ENCODE peak calls at places on chromosomes 7 and 10, in six cellular contexts. Q is heart left ventricle, B is adrenal gland, U is WERI-Rb-1, M is H7, X is endodermal cell. T is an unnamed sample.
A peak's percentile ranks its signal among the peaks of the same experiment; 100 is the strongest.

GRCh38 chr10:110411047-110411410 is 86.7 kb upstream of the DUSP5 start:
- DNase-seq in Q (peak; percentile 61), B (no peak), U (no peak), M (no peak), X (no peak), T (peak; percentile 45)

GRCh38 chr10:48802611-48803046 is 118.0 kb downstream of the WDFY4 start:
- DNase-seq in Q (no peak), B (no peak), U (no peak), M (no peak), X (no peak), T (no peak)

GRCh38 chr7:101099969-101100781 is 14.9 kb downstream of the TRIM56 start:
- DNase-seq in Q (peak; percentile 92), B (peak; percentile 98), U (no peak), M (peak; percentile 90), X (peak; percentile 95), T (peak; percentile 100)

GRCh38 chr10:133359972-133360610 is 2.3 kb upstream of the FUOM start:
- DNase-seq in Q (no peak), B (no peak), U (no peak), M (no peak), X (no peak), T (no peak)

GRCh38 chr7:155327590-155328320 is 30.1 kb downstream of the INSIG1 start:
- DNase-seq in Q (no peak), B (no peak), U (no peak), M (no peak), X (peak; percentile 38), T (no peak)

GRCh38 chr7:94055963-94056362 is 51.8 kb upstream of the BET1 start:
- DNase-seq in Q (no peak), B (no peak), U (no peak), M (no peak), X (no peak), T (peak; percentile 59)

GRCh38 chr7:17126413-17127374 is 171.8 kb upstream of the AHR start:
- DNase-seq in Q (no peak), B (no peak), U (no peak), M (no peak), X (no peak), T (no peak)

GRCh38 chr7:26440253-26440992 is 148.8 kb downstream of the SNX10 start:
- DNase-seq in Q (no peak), B (no peak), U (peak; percentile 22), M (no peak), X (no peak), T (no peak)

GRCh38 chr7:81075150-81075549 is 156.3 kb upstream of the SEMA3C start:
- DNase-seq in Q (no peak), B (no peak), U (no peak), M (no peak), X (no peak), T (peak; percentile 51)

GRCh38 chr7:8638076-8638475 is 204.7 kb downstream of the NXPH1 start:
- DNase-seq in Q (peak; percentile 19), B (peak; percentile 37), U (no peak), M (peak; percentile 3), X (peak; percentile 45), T (no peak)

GRCh38 chr10:69048103-69048502 is 39.8 kb upstream of the SRGN start:
- DNase-seq in Q (peak; percentile 68), B (peak; percentile 40), U (peak; percentile 40), M (no peak), X (no peak), T (peak; percentile 41)

GRCh38 chr7:155190608-155191536 is 106.8 kb upstream of the INSIG1 start:
- DNase-seq in Q (no peak), B (no peak), U (peak; percentile 39), M (peak; percentile 94), X (peak; percentile 89), T (no peak)

GRCh38 chr7:39372383-39372782 is 193.8 kb upstream of the YAE1 start:
- DNase-seq in Q (no peak), B (no peak), U (no peak), M (no peak), X (no peak), T (no peak)

GRCh38 chr7:12300415-12300814 is 89.3 kb downstream of the TMEM106B start:
- DNase-seq in Q (no peak), B (no peak), U (no peak), M (no peak), X (no peak), T (no peak)

GRCh38 chr10:50623299-50624153 is at the start of gene SGMS1:
- DNase-seq in Q (peak; percentile 94), B (peak; percentile 87), U (peak; percentile 78), M (peak; percentile 95), X (peak; percentile 92), T (peak; percentile 76)

GRCh38 chr7:149444260-149444659 is 16.6 kb downstream of the ZNF777 start:
- DNase-seq in Q (no peak), B (no peak), U (no peak), M (no peak), X (peak; percentile 17), T (no peak)

GRCh38 chr7:10474048-10474447 is 499.6 kb upstream of the PHF14 start:
- DNase-seq in Q (no peak), B (no peak), U (no peak), M (no peak), X (no peak), T (peak; percentile 6)

GRCh38 chr7:33215992-33216391 is 86.6 kb downstream of the BBS9 start:
- DNase-seq in Q (no peak), B (no peak), U (no peak), M (no peak), X (no peak), T (no peak)

GRCh38 chr10:62244785-62245595 is 23.7 kb downstream of the RTKN2 start:
- DNase-seq in Q (no peak), B (peak; percentile 48), U (peak; percentile 45), M (no peak), X (no peak), T (peak; percentile 84)

GRCh38 chr7:32616625-32617024 is 121.3 kb downstream of the AVL9 start:
- DNase-seq in Q (peak; percentile 67), B (peak; percentile 55), U (no peak), M (no peak), X (no peak), T (peak; percentile 91)

GRCh38 chr10:107163904-107164861 is at the start of gene SORCS1:
- DNase-seq in Q (peak; percentile 45), B (no peak), U (peak; percentile 60), M (peak; percentile 87), X (peak; percentile 86), T (no peak)

GRCh38 chr10:16952610-16953009 is 135.4 kb upstream of the RSU1 start:
- DNase-seq in Q (no peak), B (no peak), U (no peak), M (no peak), X (peak; percentile 71), T (peak; percentile 34)

GRCh38 chr10:110141185-110141584 is 66.2 kb upstream of the MXI1 start:
- DNase-seq in Q (no peak), B (no peak), U (no peak), M (no peak), X (no peak), T (peak; percentile 30)

GRCh38 chr7:45700556-45700955 is 126.4 kb downstream of the ADCY1 start:
- DNase-seq in Q (peak; percentile 44), B (no peak), U (no peak), M (no peak), X (peak; percentile 17), T (no peak)

DNA sequence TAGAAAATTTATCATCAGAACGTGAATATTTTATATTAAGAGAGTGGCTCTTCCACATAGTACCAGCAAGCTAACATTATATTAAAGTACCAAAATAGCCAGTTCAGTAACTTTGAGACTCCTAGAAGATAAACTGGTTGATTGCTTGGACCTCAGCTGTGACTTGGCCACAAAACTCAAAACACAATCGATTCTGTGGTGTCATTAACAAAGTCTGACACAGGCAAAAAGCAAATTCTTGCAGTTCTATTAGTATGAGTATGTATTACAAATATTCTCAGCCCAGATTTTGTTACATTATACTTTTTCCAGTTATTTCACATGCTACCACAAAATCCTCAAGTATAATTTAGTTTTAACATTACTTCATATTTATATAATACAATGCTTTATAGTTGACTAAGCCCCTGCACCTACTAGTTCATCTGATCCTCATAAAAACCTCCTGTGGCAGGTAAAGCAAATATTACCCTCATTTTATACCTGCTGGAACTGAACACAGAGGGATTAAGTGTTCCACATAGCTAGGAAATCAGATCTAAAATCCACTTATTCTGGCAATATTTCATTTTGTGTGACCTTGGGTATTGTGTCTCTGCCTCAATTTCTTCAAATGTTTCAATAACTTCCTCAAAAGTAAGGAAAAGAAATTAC is 279.9 kb upstream of the MKLN1 start:
- DNase-seq in Q (no peak), B (no peak), U (no peak), M (no peak), X (no peak), T (no peak)
- H3K4me3 ChIP-seq in Q (no peak overlapping the region), B (no peak overlapping the region), U (no peak overlapping the region), M (no peak overlapping the region), X (no peak overlapping the region), T (no peak overlapping the region)

GRCh38 chr7:135758531-135758932 is 9.9 kb upstream of the FAM180A start:
- DNase-seq in Q (no peak), B (no peak), U (no peak), M (peak; percentile 48), X (peak; percentile 59), T (peak; percentile 63)
- H3K4me3 ChIP-seq in Q (peak overlapping the region; percentile 18), B (no peak overlapping the region), U (no peak overlapping the region), M (no peak overlapping the region), X (no peak overlapping the region), T (peak overlapping the region; percentile 22)

DNA sequence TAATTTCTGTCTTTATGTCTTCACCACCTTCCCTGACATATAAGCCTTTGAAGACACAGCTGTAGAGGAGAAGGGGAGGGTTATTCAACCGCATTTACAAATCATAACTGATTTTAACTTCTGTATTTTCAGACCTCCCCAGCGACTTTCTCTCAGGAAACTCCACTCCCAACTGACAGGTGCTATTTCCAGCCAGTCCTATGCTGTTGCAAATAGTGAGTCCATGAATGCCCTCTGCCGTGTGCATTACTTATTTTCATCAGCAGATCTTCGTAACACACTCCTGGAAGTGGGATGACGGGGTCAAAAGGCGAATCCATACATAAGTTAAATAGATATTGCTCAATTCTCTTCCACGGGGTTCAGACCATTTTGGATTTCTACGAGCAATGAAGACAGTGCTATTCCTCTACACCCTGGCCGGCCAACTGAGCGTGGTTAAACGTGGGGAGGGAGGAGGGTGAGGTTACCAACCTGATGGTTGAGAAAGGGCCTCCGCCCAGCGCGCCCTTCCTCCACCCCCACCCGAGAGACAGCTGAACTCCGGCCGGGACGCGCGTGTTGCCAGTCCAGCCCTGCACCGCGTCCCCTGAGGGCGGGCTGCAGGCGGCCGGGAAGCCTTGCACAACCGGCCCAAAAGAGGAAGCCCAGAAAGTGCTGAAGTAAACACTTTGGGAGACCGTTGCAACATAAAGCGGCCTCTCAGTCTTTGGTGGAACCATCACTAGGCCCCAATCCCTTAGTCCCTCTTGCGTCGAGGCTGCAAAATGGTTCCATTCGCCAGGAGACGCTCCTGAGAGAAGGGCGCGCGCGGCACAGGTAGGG is at the start of gene APBB1IP:
- DNase-seq in Q (peak; percentile 88), B (peak; percentile 45), U (no peak), M (peak; percentile 68), X (peak; percentile 73), T (peak; percentile 84)
- H3K4me3 ChIP-seq in Q (peak within 1 kb of the TSS; percentile 31), B (peak within 1 kb of the TSS; percentile 50), U (no peak within 1 kb of the TSS), M (peak within 1 kb of the TSS; percentile 53), X (no peak within 1 kb of the TSS), T (peak within 1 kb of the TSS; percentile 49)

GRCh38 chr10:104650072-104650471 is 9.0 kb downstream of the SORCS3 start:
- DNase-seq in Q (no peak), B (no peak), U (peak; percentile 15), M (peak; percentile 41), X (no peak), T (no peak)

GRCh38 chr10:104643023-104643663 is 2.1 kb downstream of the SORCS3 start:
- DNase-seq in Q (no peak), B (no peak), U (no peak), M (no peak), X (no peak), T (no peak)

GRCh38 chr10:104642311-104643022 is 1.4 kb downstream of the SORCS3 start:
- DNase-seq in Q (peak; percentile 51), B (peak; percentile 26), U (peak; percentile 90), M (peak; percentile 90), X (peak; percentile 97), T (peak; percentile 17)

GRCh38 chr10:104648421-104648820 is 7.3 kb downstream of the SORCS3 start:
- DNase-seq in Q (no peak), B (no peak), U (no peak), M (no peak), X (no peak), T (peak; percentile 4)
- H3K4me3 ChIP-seq in Q (no peak overlapping the region), B (no peak overlapping the region), U (no peak overlapping the region), M (no peak overlapping the region), X (no peak overlapping the region), T (no peak overlapping the region)

T was measured in fibroblast of mammary gland.